ENCODE peak calls at places on chromosomes 1 and 21, in nine cellular contexts. S is A549; M is M059J; R is T-helper 9 cell; D is globus pallidus; Y is aorta; U is lower leg skin; X is suprapubic skin; T is activated CD4-positive, alpha-beta T cell treated with anti-CD3 and anti-CD28 coated beads, Interleukin-2, amount 50 U/mL, for 4 hours. Z is an unnamed sample.

GRCh38 chr1:193062698-193063463 is 3.5 kb downstream of the RO60 start:
- DNase-seq in X (no peak), Y (no peak), M (peak), R (no peak), D (no peak), S (no peak), U (no peak), T (no peak), Z (no peak)

GRCh38 chr1:31615939-31616338 is 1.6 kb upstream of the HCRTR1 start:
- DNase-seq in X (no peak), R (no peak), S (no peak), M (no peak), D (no peak), U (no peak), T (no peak), Y (no peak), Z (no peak)

GRCh38 chr1:200359610-200360163 is 50.1 kb downstream of the ZNF281 start:
- DNase-seq in M (peak), R (no peak), D (no peak), T (no peak), Y (no peak), X (no peak), U (no peak), S (no peak), Z (no peak)

GRCh38 chr1:43073490-43074230 is 98.4 kb downstream of the EBNA1BP2 start:
- DNase-seq in X (no peak), M (peak), Y (peak), D (peak), U (peak), T (peak), R (peak), S (peak), Z (peak)

GRCh38 chr1:77336730-77337129 is 54.9 kb downstream of the AK5 start:
- DNase-seq in R (no peak), D (no peak), T (no peak), X (no peak), M (no peak), Y (no peak), S (no peak), U (no peak), Z (no peak)

GRCh38 chr1:110879758-110880606 is 7.0 kb downstream of the CD53 start:
- DNase-seq in D (no peak), X (no peak), S (no peak), R (peak), M (peak), U (no peak), T (peak), Y (no peak), Z (no peak)

GRCh38 chr1:115412286-115412685 is 74.2 kb upstream of the NGF start:
- DNase-seq in X (no peak), R (no peak), S (no peak), D (no peak), M (peak), T (no peak), Y (no peak), U (no peak), Z (no peak)

GRCh38 chr21:32094792-32095191 is 184.1 kb downstream of the MIS18A start:
- DNase-seq in S (peak), T (no peak), M (peak), X (no peak), D (no peak), R (no peak), Y (no peak), U (no peak), Z (no peak)

GRCh38 chr1:30920827-30921226 is 12.3 kb upstream of the SDC3 start:
- DNase-seq in U (no peak), R (no peak), M (no peak), X (peak), Y (no peak), T (no peak), D (no peak), S (no peak), Z (no peak)

GRCh38 chr1:40929145-40929544 is 50.4 kb upstream of the CTPS1 start:
- DNase-seq in S (no peak), R (no peak), X (no peak), T (no peak), Y (no peak), M (peak), U (no peak), D (no peak), Z (no peak)

GRCh38 chr1:61287734-61288133 is 205.4 kb downstream of the NFIA start:
- DNase-seq in U (no peak), R (no peak), X (no peak), Y (no peak), T (no peak), D (no peak), S (no peak), M (peak), Z (no peak)

GRCh38 chr21:34885125-34885524 is 164.0 kb downstream of the RUNX1 start:
- DNase-seq in Y (no peak), X (no peak), S (no peak), M (peak), R (no peak), T (no peak), U (no peak), D (no peak), Z (no peak)

GRCh38 chr1:190084552-190084951 is 393.1 kb downstream of the BRINP3 start:
- DNase-seq in X (no peak), D (no peak), S (no peak), M (peak), T (no peak), R (no peak), Y (no peak), U (no peak), Z (no peak)

GRCh38 chr1:14897997-14898645 is 255.4 kb upstream of the TMEM51 start:
- DNase-seq in X (no peak), D (no peak), S (no peak), Y (no peak), T (no peak), R (no peak), M (no peak), U (no peak), Z (no peak)

GRCh38 chr1:229229721-229230135 is 41.2 kb upstream of the RAB4A start:
- DNase-seq in Y (peak), X (peak), D (peak), S (no peak), T (no peak), R (no peak), U (peak), M (no peak), Z (peak)

GRCh38 chr1:178938959-178939317 is 68.1 kb upstream of the ANGPTL1 start:
- DNase-seq in X (no peak), U (peak), D (peak), M (peak), Y (peak), T (no peak), R (no peak), S (no peak), Z (peak)

GRCh38 chr1:119404736-119405135 is 10.2 kb upstream of the HSD3B2 start:
- DNase-seq in T (no peak), U (no peak), D (no peak), R (no peak), S (no peak), X (no peak), Y (no peak), M (no peak), Z (no peak)

GRCh38 chr1:175820456-175820855 is 77.1 kb upstream of the TNR start:
- DNase-seq in S (no peak), M (no peak), T (no peak), R (no peak), X (no peak), U (no peak), D (no peak), Y (no peak), Z (no peak)

GRCh38 chr1:172499636-172500141 is 33.3 kb upstream of the SUCO start:
- DNase-seq in S (peak), D (no peak), M (peak), X (no peak), Y (no peak), R (no peak), T (no peak), U (peak), Z (no peak)

GRCh38 chr1:95407146-95407863 is 173.3 kb downstream of the RWDD3 start:
- DNase-seq in R (no peak), U (no peak), Y (no peak), D (peak), M (no peak), X (no peak), S (no peak), T (no peak), Z (no peak)

GRCh38 chr1:9595156-9595967 is 6.7 kb downstream of the TMEM201 start:
- DNase-seq in X (no peak), R (no peak), U (no peak), M (no peak), D (no peak), Y (peak), S (no peak), T (no peak), Z (no peak)

GRCh38 chr1:20439282-20439681 is 46.7 kb downstream of the CAMK2N1 start:
- DNase-seq in Y (no peak), R (no peak), S (no peak), D (no peak), T (no peak), U (no peak), M (peak), X (no peak), Z (no peak)

GRCh38 chr1:153194331-153195050 is 8.7 kb upstream of the LELP1 start:
- DNase-seq in U (no peak), Y (no peak), D (no peak), T (no peak), R (no peak), M (no peak), S (no peak), X (no peak), Z (no peak)

GRCh38 chr1:32066489-32066873 is 6.3 kb upstream of the TMEM39B start:
- DNase-seq in T (no peak), X (no peak), Y (peak), D (peak), S (no peak), M (peak), R (no peak), U (peak), Z (peak)

GRCh38 chr1:53294557-53294956 is 33.3 kb downstream of the LRP8 start:
- DNase-seq in U (no peak), S (no peak), T (peak), X (no peak), M (peak), R (no peak), Y (no peak), D (no peak), Z (no peak)

GRCh38 chr1:156417700-156418015 is 48.6 kb downstream of the RHBG start:
- DNase-seq in T (no peak), M (no peak), X (no peak), D (no peak), S (no peak), Y (no peak), U (no peak), R (no peak), Z (no peak)

GRCh38 chr1:924619-925323 is 1.0 kb downstream of the SAMD11 start:
- DNase-seq in D (no peak), M (peak), X (no peak), S (no peak), U (no peak), T (no peak), Y (no peak), R (no peak), Z (no peak)

GRCh38 chr1:170663441-170664282 is at the start of gene PRRX1:
- DNase-seq in Y (no peak), D (no peak), X (no peak), T (no peak), M (no peak), S (no peak), R (no peak), U (no peak), Z (no peak)